ENCODE peak calls at places on chromosomes 3 and 15, in nine cellular contexts. W is transverse colon; L is neural progenitor cell; J is AG04450; Z is HFFc6; G is GM12865; T is IMR-90; S is CD8-positive, alpha-beta T cell; V is type B pancreatic cell. U is an unnamed sample.

GRCh38 chr15:78035319-78035718 is 42.2 kb downstream of the TBC1D2B start:
- DNase-seq in W (no peak), L (no peak), J (no peak), Z (no peak), G (peak), T (no peak), S (peak), V (no peak), U (peak)

GRCh38 chr3:59127071-59127470 is 77.2 kb upstream of the CFAP20DC start:
- DNase-seq in W (no peak), L (no peak), J (peak), Z (peak), G (no peak), T (peak), S (no peak), V (no peak), U (no peak)

GRCh38 chr3:184078851-184079250 is 18.0 kb upstream of the HTR3E start:
- DNase-seq in W (no peak), L (no peak), J (no peak), Z (no peak), G (no peak), T (peak), S (no peak), V (no peak), U (no peak)

GRCh38 chr3:114454592-114455251 is 160.9 kb downstream of the TIGIT start:
- DNase-seq in W (no peak), L (peak), J (no peak), Z (no peak), G (peak), T (no peak), S (no peak), V (no peak), U (no peak)

GRCh38 chr3:191369081-191370010 is 39.0 kb upstream of the UTS2B start:
- DNase-seq in W (no peak), L (no peak), J (peak), Z (no peak), G (no peak), T (peak), S (no peak), V (no peak), U (no peak)

GRCh38 chr15:33671456-33671855 is 296.8 kb upstream of the CHRM5 start:
- DNase-seq in W (no peak), L (no peak), J (no peak), Z (no peak), G (peak), T (no peak), S (no peak), V (no peak), U (no peak)

GRCh38 chr3:126152931-126153694 is 27.3 kb downstream of the ALDH1L1 start:
- DNase-seq in W (no peak), L (no peak), J (no peak), Z (no peak), G (no peak), T (no peak), S (no peak), V (peak), U (no peak)

GRCh38 chr3:128317101-128317697 is 149.5 kb downstream of the DNAJB8 start:
- DNase-seq in W (no peak), L (no peak), J (no peak), Z (no peak), G (no peak), T (no peak), S (no peak), V (peak), U (peak)

GRCh38 chr3:149382518-149382917 is 5.1 kb upstream of the TM4SF1 start:
- DNase-seq in W (no peak), L (no peak), J (no peak), Z (no peak), G (no peak), T (no peak), S (no peak), V (no peak), U (no peak)

GRCh38 chr15:37981781-37982180 is 47.3 kb downstream of the TMCO5A start:
- DNase-seq in W (no peak), L (peak), J (no peak), Z (peak), G (peak), T (peak), S (no peak), V (no peak), U (no peak)

GRCh38 chr15:56629133-56629532 is 104.2 kb downstream of the ZNF280D start:
- DNase-seq in W (no peak), L (no peak), J (no peak), Z (no peak), G (no peak), T (no peak), S (no peak), V (no peak), U (no peak)

GRCh38 chr3:183822631-183823030 is 2.7 kb downstream of the MAP6D1 start:
- DNase-seq in W (no peak), L (peak), J (no peak), Z (no peak), G (no peak), T (no peak), S (no peak), V (no peak), U (no peak)

GRCh38 chr3:173502983-173503568 is 105.5 kb downstream of the NLGN1 start:
- DNase-seq in W (no peak), L (no peak), J (no peak), Z (peak), G (no peak), T (peak), S (no peak), V (no peak), U (no peak)

GRCh38 chr15:67783303-67783702 is 42.0 kb upstream of the SKOR1 start:
- DNase-seq in W (peak), L (no peak), J (no peak), Z (no peak), G (peak), T (no peak), S (peak), V (no peak), U (no peak)

GRCh38 chr3:41681479-41681878 is 280.4 kb downstream of the ULK4 start:
- DNase-seq in W (no peak), L (no peak), J (peak), Z (peak), G (no peak), T (peak), S (no peak), V (no peak), U (no peak)

GRCh38 chr15:62807539-62808130 is 234.9 kb upstream of the TPM1 start:
- DNase-seq in W (no peak), L (no peak), J (no peak), Z (no peak), G (no peak), T (no peak), S (no peak), V (no peak), U (no peak)

GRCh38 chr3:47885168-47885567 is 82.2 kb downstream of the DHX30 start:
- DNase-seq in W (no peak), L (no peak), J (no peak), Z (no peak), G (no peak), T (no peak), S (no peak), V (no peak), U (no peak)

GRCh38 chr15:38042707-38043445 is 108.4 kb downstream of the TMCO5A start:
- DNase-seq in W (no peak), L (no peak), J (no peak), Z (no peak), G (no peak), T (no peak), S (no peak), V (no peak), U (peak)

GRCh38 chr3:88334187-88334868 is 184.6 kb downstream of the C3orf38 start:
- DNase-seq in W (no peak), L (no peak), J (no peak), Z (no peak), G (no peak), T (no peak), S (no peak), V (no peak), U (no peak)

GRCh38 chr3:50248387-50248786 is 12.4 kb downstream of the GNAI2 start:
- DNase-seq in W (peak), L (no peak), J (no peak), Z (no peak), G (no peak), T (no peak), S (no peak), V (no peak), U (no peak)

GRCh38 chr3:22159004-22159695 is 408.1 kb upstream of the ZNF385D start:
- DNase-seq in W (no peak), L (no peak), J (no peak), Z (no peak), G (no peak), T (no peak), S (no peak), V (no peak), U (no peak)

GRCh38 chr3:146382386-146382785 is 87.0 kb downstream of the PLSCR2 start:
- DNase-seq in W (peak), L (peak), J (no peak), Z (peak), G (no peak), T (peak), S (no peak), V (no peak), U (no peak)

GRCh38 chr3:78913711-78914110 is 854.1 kb downstream of the ROBO1 start:
- DNase-seq in W (no peak), L (peak), J (no peak), Z (no peak), G (no peak), T (no peak), S (no peak), V (no peak), U (no peak)

GRCh38 chr3:148950806-148951205 is 40.5 kb upstream of the GYG1 start:
- DNase-seq in W (no peak), L (no peak), J (no peak), Z (no peak), G (peak), T (peak), S (no peak), V (no peak), U (no peak)

GRCh38 chr15:80669599-80670273 is 25.4 kb upstream of the ABHD17C start:
- DNase-seq in W (no peak), L (no peak), J (peak), Z (no peak), G (peak), T (peak), S (no peak), V (no peak), U (no peak)

GRCh38 chr15:44591326-44591725 is 54.4 kb downstream of the EIF3J start:
- DNase-seq in W (no peak), L (no peak), J (no peak), Z (no peak), G (no peak), T (no peak), S (no peak), V (no peak), U (no peak)

GRCh38 chr15:51982013-51982769 is 10.6 kb upstream of the LEO1 start:
- DNase-seq in W (no peak), L (no peak), J (peak), Z (peak), G (peak), T (peak), S (peak), V (no peak), U (no peak)

DNA sequence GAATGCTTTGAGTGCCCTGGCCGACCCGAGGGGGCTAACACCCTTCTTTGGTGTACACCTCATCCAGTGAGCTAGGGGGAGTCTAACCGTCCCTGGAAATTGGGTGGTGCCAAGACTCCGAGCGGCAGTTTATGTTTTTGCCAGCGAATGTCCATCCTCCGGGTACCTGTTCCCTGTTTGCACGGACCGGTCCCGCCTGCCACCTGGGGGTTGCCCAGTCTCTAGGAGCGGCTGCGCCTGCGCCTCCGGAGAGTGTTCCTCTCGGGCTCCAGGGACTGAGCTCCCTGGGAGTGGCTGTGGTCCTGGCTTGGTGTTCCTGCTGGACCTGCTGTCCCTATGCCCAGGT is 913 bp upstream of the WNT7A start:
- DNase-seq in W (no peak), L (no peak), J (no peak), Z (no peak), G (no peak), T (no peak), S (no peak), V (no peak), U (no peak)
- TF ChIP-seq CTCF in W (no peak), L (no peak), J (no peak), Z (peak), G (no peak), T (no peak), S (no peak), V (peak), U (no peak)

GRCh38 chr3:11273945-11274344 is 1.7 kb downstream of the ATG7 start:
- DNase-seq in W (no peak), L (no peak), J (no peak), Z (no peak), G (no peak), T (no peak), S (no peak), V (no peak), U (peak)

GRCh38 chr3:11272913-11273574 is 847 bp downstream of the ATG7 start:
- DNase-seq in W (no peak), L (no peak), J (no peak), Z (peak), G (no peak), T (no peak), S (no peak), V (no peak), U (no peak)

GRCh38 chr3:11271986-11272904 is at the start of gene ATG7:
- DNase-seq in W (peak), L (peak), J (peak), Z (peak), G (peak), T (peak), S (peak), V (peak), U (peak)

GRCh38 chr3:11274743-11275142 is 2.5 kb downstream of the ATG7 start:
- DNase-seq in W (no peak), L (no peak), J (no peak), Z (no peak), G (no peak), T (no peak), S (no peak), V (no peak), U (no peak)

DNA sequence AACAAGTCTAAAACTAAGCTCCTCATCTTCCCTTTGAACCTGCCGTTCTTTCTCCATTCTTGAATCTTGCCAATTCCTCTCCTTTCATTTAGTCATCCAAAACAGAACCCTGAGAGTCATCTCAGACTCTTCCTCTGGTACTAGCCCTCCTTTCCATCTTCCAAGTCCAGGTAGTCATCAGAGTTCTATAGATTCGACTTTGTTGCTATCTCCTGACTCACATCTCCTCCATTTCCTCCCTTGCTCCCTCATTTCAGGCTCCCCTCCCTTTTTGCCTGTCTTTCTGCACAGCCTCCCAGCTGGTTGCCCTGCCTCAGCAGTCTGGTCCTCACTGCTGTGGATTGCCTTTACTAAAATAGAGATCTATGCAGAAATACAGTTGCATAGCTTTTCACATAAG is 4.7 kb downstream of the ATG7 start:
- DNase-seq in W (no peak), L (no peak), J (no peak), Z (peak), G (no peak), T (no peak), S (no peak), V (no peak), U (no peak)
- TF ChIP-seq CTCF in W (no peak), L (no peak), J (no peak), Z (no peak), G (no peak), T (no peak), S (no peak), V (no peak), U (no peak)

GRCh38 chr15:36550650-36551049 is 28.8 kb upstream of the CDIN1 start:
- DNase-seq in W (no peak), L (no peak), J (no peak), Z (no peak), G (no peak), T (no peak), S (no peak), V (no peak), U (no peak)

GRCh38 chr15:36545451-36545992 is 33.9 kb upstream of the CDIN1 start:
- DNase-seq in W (no peak), L (peak), J (no peak), Z (no peak), G (no peak), T (no peak), S (no peak), V (no peak), U (no peak)

GRCh38 chr15:36544518-36545383 is 34.7 kb upstream of the CDIN1 start:
- DNase-seq in W (no peak), L (peak), J (no peak), Z (no peak), G (no peak), T (no peak), S (no peak), V (no peak), U (no peak)
- TF ChIP-seq CTCF in W (no peak), L (no peak), J (no peak), Z (no peak), G (no peak), T (no peak), S (no peak), V (no peak), U (no peak)

GRCh38 chr15:92655178-92655995 is at the start of gene FAM174B:
- DNase-seq in W (peak), L (peak), J (no peak), Z (no peak), G (peak), T (no peak), S (peak), V (peak), U (no peak)
- TF ChIP-seq CTCF in W (no peak), L (no peak), J (no peak), Z (no peak), G (no peak), T (no peak), S (no peak), V (peak), U (no peak)